ENCODE peak calls at places on chromosomes 5 and 9, in six cellular contexts. H is osteoblast, Q is NB4, B is Karpas-422, G is tibial artery, I is HCT116. P is an unnamed sample.

GRCh38 chr9:14633148-14633547 is 60.1 kb downstream of the ZDHHC21 start:
- DNase-seq in H (no peak), Q (no peak), B (no peak), G (no peak), I (no peak), P (no peak)

GRCh38 chr9:132885691-132886357 is 7.1 kb downstream of the SPACA9 start:
- DNase-seq in H (no peak), Q (peak; percentile 68), B (no peak), G (no peak), I (no peak), P (peak; percentile 66)

GRCh38 chr5:172175263-172175719 is 12.7 kb downstream of the STK10 start:
- DNase-seq in H (no peak), Q (peak; percentile 98), B (peak; percentile 92), G (peak; percentile 61), I (no peak), P (no peak)

GRCh38 chr5:93305984-93306383 is 275.0 kb downstream of the NR2F1-AS1 start:
- DNase-seq in H (no peak), Q (peak; percentile 8), B (no peak), G (no peak), I (no peak), P (no peak)

GRCh38 chr5:135162661-135163265 is 128.7 kb upstream of the PITX1 start:
- DNase-seq in H (no peak), Q (no peak), B (no peak), G (no peak), I (no peak), P (no peak)

GRCh38 chr9:89312154-89312616 is 1.2 kb downstream of the CKS2 start:
- DNase-seq in H (no peak), Q (peak; percentile 57), B (peak; percentile 66), G (no peak), I (no peak), P (no peak)

GRCh38 chr5:139138790-139139189 is 59.4 kb downstream of the SIL1 start:
- DNase-seq in H (no peak), Q (no peak), B (no peak), G (no peak), I (peak; percentile 45), P (no peak)

GRCh38 chr9:125189361-125190289 is at the start of gene PPP6C:
- DNase-seq in H (peak; percentile 99), Q (peak; percentile 97), B (peak; percentile 99), G (peak; percentile 96), I (peak; percentile 89), P (peak; percentile 97)

GRCh38 chr5:108278285-108279240 is 103.3 kb downstream of the FBXL17 start:
- DNase-seq in H (no peak), Q (no peak), B (peak; percentile 45), G (no peak), I (no peak), P (no peak)

GRCh38 chr5:134289509-134290113 is 63.7 kb upstream of the PPP2CA start:
- DNase-seq in H (peak; percentile 78), Q (peak; percentile 79), B (peak; percentile 81), G (peak; percentile 25), I (peak; percentile 83), P (peak; percentile 72)

GRCh38 chr9:74333633-74334032 is 163.5 kb upstream of the RORB start:
- DNase-seq in H (no peak), Q (no peak), B (no peak), G (no peak), I (no peak), P (no peak)

GRCh38 chr9:87085073-87085472 is 137.8 kb upstream of the GAS1 start:
- DNase-seq in H (no peak), Q (no peak), B (no peak), G (no peak), I (no peak), P (no peak)

GRCh38 chr9:8579661-8580060 is 780.1 kb upstream of the DMAC1 start:
- DNase-seq in H (no peak), Q (no peak), B (no peak), G (no peak), I (no peak), P (no peak)

GRCh38 chr9:113350338-113350672 is 964 bp downstream of the BSPRY start:
- DNase-seq in H (no peak), Q (no peak), B (no peak), G (no peak), I (no peak), P (no peak)

GRCh38 chr5:169811680-169812079 is 168.6 kb downstream of the INSYN2B start:
- DNase-seq in H (no peak), Q (no peak), B (no peak), G (no peak), I (no peak), P (no peak)

GRCh38 chr5:140857987-140858240 is 2.2 kb downstream of the PCDHA10 start:
- DNase-seq in H (no peak), Q (no peak), B (no peak), G (no peak), I (no peak), P (no peak)

GRCh38 chr5:140857177-140857986 is 1.7 kb downstream of the PCDHA10 start:
- DNase-seq in H (no peak), Q (no peak), B (no peak), G (no peak), I (no peak), P (no peak)

GRCh38 chr5:140855772-140856674 is at the start of gene PCDHA10:
- DNase-seq in H (no peak), Q (peak; percentile 52), B (peak; percentile 81), G (no peak), I (peak; percentile 42), P (no peak)
- H3K4me3 ChIP-seq in H (no peak within 1 kb of the TSS), Q (no peak within 1 kb of the TSS), B (no peak within 1 kb of the TSS), G (no peak within 1 kb of the TSS), I (no peak within 1 kb of the TSS), P (no peak within 1 kb of the TSS)

DNA sequence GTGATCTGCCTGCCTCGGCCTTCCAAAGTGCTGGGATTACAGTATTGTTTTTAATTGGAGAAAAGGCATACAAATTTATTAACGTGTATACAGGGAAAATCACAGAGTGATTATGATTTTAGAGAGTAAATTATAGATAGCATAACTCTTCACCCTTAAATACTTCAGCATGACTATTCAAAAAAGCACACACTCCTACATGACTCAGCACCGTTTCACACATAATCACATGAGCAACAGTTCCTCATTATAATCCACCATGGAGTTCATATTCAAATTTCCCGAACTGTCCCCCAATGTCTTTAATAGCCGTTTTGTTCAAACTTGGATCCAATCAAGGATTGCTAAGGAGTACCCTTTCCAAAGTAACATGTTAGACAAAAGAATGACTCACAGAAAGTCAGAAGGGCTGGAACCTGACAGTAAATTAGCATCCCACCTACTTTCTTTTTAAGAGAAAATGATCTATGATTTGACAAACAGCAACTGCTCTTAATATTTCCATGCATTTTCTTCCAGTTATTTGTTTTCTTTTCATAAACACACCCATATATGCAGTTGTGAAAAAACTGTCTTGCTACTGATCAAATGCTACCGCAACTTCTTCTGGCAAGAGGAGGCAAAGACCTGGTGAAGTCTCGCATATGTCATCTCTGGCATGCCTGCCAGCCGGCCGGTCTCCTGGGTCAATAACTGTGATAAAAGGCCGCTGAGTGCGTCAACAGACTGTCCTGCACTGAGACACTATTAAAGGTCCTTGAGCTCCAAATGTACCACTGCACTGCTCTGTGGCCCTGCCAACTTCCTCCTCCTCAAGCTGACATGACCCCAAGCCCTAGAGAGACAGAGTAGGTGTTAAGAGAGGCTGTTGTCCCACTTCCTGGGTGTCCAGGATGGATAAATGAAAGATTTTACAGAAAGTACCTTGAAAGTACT is 31.9 kb downstream of the RAPGEF1 start:
- DNase-seq in H (peak; percentile 81), Q (peak; percentile 79), B (peak; percentile 73), G (peak; percentile 44), I (no peak), P (no peak)
- H3K4me3 ChIP-seq in H (peak overlapping the region; percentile 33), Q (no peak overlapping the region), B (no peak overlapping the region), G (no peak overlapping the region), I (no peak overlapping the region), P (no peak overlapping the region)

GRCh38 chr9:128892223-128892892 is 10.4 kb downstream of the LRRC8A start:
- DNase-seq in H (peak; percentile 99), Q (peak; percentile 86), B (no peak), G (peak; percentile 96), I (no peak), P (no peak)
- H3K4me3 ChIP-seq in H (peak overlapping the region; percentile 50), Q (no peak overlapping the region), B (no peak overlapping the region), G (peak overlapping the region; percentile 29), I (peak overlapping the region; percentile 2), P (no peak overlapping the region)

DNA sequence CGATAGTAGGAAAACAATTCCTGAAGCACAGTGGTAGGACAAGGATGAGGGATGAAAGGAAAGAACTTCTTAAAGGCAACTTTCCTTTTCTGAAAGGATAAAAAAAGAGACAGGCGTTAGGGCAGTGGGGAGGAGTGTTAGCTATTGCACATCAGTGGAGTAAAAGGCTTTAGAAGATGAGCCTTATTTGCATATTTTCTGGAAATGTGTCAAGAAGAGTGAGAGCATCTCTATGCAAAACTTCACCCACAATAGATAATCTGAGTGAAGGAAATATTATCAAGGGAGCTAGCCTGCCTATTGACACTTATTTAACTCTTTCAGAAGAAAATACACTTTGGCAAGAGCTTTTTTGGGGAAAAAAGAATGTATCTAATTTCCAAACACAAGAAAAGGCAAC is 151.6 kb downstream of the MACIR start:
- DNase-seq in H (no peak), Q (no peak), B (peak; percentile 76), G (no peak), I (no peak), P (no peak)
- H3K4me3 ChIP-seq in H (no peak overlapping the region), Q (no peak overlapping the region), B (no peak overlapping the region), G (no peak overlapping the region), I (no peak overlapping the region), P (no peak overlapping the region)

GRCh38 chr9:130423272-130423671 is 21.5 kb upstream of the ASS1 start:
- DNase-seq in H (peak; percentile 56), Q (no peak), B (no peak), G (no peak), I (no peak), P (no peak)

GRCh38 chr9:130422546-130422945 is 22.2 kb upstream of the ASS1 start:
- DNase-seq in H (peak; percentile 51), Q (no peak), B (no peak), G (no peak), I (no peak), P (no peak)

GRCh38 chr9:130419521-130420035 is 25.2 kb upstream of the ASS1 start:
- DNase-seq in H (no peak), Q (no peak), B (no peak), G (no peak), I (no peak), P (no peak)

GRCh38 chr9:130421802-130422276 is 22.9 kb upstream of the ASS1 start:
- DNase-seq in H (peak; percentile 94), Q (no peak), B (no peak), G (no peak), I (no peak), P (no peak)

DNA sequence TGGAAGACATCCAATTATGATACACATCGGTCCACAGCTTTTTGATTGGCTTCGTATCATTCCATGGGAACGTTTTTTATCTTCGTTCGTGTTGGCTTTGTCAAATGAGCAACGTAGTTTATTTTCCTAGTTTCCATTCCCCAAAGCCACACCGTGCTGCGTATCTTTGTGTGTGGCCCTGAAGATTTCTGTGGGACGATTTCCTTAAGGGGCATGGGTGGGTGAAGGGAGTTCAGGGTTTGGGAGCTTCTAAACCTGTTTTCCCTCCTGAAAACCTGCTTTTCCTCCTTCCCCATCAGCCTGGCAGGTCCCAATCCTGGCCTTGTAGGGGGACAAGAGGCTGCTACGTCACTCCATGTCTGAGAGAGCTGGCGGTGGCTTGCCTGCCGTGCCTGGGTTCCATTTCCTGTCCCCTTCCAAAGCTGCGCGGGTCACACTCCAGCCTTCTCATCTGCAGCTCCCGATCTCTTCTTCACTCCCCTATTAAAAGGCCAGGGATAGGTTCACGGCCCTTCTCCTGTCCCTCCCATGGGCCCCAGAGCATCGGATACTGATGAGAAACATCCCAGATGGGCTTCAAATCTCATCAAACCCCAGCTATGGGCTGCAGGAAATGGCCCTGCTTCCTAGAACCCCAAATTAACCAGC is 23.5 kb upstream of the ASS1 start:
- DNase-seq in H (no peak), Q (no peak), B (no peak), G (no peak), I (no peak), P (no peak)
- H3K4me3 ChIP-seq in H (no peak overlapping the region), Q (no peak overlapping the region), B (no peak overlapping the region), G (no peak overlapping the region), I (no peak overlapping the region), P (no peak overlapping the region)